ENCODE peak calls at places on chromosome 1, in nine cellular contexts. A, X, U, B, I, S, D, K and J are unnamed samples. For H3K36me3, the result is how much of the 10 kb centered on the place peaks cover.

GRCh38 chr1:216596298-216596947 is 126.8 kb downstream of the ESRRG start:
- DNase-seq in I (no peak), U (no peak), D (no peak), A (no peak), K (no peak), X (no peak), B (no peak), S (no peak), J (no peak)

GRCh38 chr1:47611992-47612391 is 174.1 kb downstream of the FOXD2 start:
- DNase-seq in I (no peak), K (no peak), D (no peak), B (no peak), U (no peak), S (no peak), A (no peak), X (no peak), J (no peak)

GRCh38 chr1:5379176-5379759 is 613.0 kb downstream of the NPHP4 start:
- DNase-seq in D (no peak), S (no peak), K (peak), U (no peak), I (no peak), A (no peak), X (no peak), B (no peak), J (no peak)

GRCh38 chr1:223136086-223136485 is 7.0 kb downstream of the TLR5 start:
- DNase-seq in U (no peak), B (no peak), X (no peak), D (no peak), I (no peak), K (peak), S (no peak), A (no peak), J (no peak)

GRCh38 chr1:81827942-81828341 is 27.2 kb downstream of the ADGRL2 start:
- DNase-seq in D (no peak), I (no peak), K (no peak), A (no peak), X (no peak), U (no peak), S (no peak), B (no peak), J (no peak)

GRCh38 chr1:230215529-230215928 is 148.5 kb downstream of the GALNT2 start:
- DNase-seq in K (no peak), A (no peak), S (no peak), U (no peak), X (no peak), B (no peak), I (no peak), D (no peak), J (no peak)

GRCh38 chr1:38578444-38578951 is 281.1 kb downstream of the RRAGC start:
- DNase-seq in B (peak), A (peak), X (no peak), S (peak), K (peak), U (no peak), D (no peak), I (no peak), J (no peak)

GRCh38 chr1:222817529-222817928 is 2.7 kb downstream of the DISP1 start:
- DNase-seq in B (peak), X (peak), S (peak), I (no peak), A (no peak), U (peak), D (peak), K (no peak), J (no peak)

GRCh38 chr1:64242895-64243756 is 39.7 kb downstream of the UBE2U start:
- DNase-seq in X (peak), S (peak), B (peak), D (peak), K (no peak), A (no peak), U (peak), I (no peak), J (no peak)

GRCh38 chr1:58391514-58391913 is 155.0 kb downstream of the OMA1 start:
- DNase-seq in S (no peak), X (no peak), B (no peak), K (no peak), U (no peak), A (no peak), D (no peak), I (no peak), J (no peak)

DNA sequence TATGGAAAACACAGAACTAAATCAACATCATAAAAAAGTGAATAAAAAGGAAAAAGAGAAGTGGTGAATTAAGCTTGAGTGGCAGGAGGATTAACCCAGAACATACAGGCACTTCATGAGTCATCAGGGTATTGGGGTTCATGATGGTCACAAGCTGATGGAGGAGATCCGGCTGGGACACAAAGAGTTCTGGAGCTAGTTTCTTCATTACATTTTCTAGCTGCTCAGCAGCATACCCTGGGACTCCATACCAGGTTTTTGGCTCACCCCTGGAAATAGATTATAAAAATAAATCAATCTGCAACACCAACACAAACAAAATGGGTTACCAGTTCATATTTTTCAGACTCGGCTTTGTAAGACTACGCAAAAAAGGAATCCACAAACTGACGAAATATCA is 42.5 kb upstream of the SYT2 start:
- DNase-seq in D (no peak), S (no peak), B (no peak), A (no peak), I (no peak), K (no peak), X (no peak), U (no peak), J (no peak)
- H3K36me3 ChIP-seq in D (under half), S (under half), B (under half), A (half or more), I (half or more), K (under half), X (half or more), U (half or more), J (half or more)

DNA sequence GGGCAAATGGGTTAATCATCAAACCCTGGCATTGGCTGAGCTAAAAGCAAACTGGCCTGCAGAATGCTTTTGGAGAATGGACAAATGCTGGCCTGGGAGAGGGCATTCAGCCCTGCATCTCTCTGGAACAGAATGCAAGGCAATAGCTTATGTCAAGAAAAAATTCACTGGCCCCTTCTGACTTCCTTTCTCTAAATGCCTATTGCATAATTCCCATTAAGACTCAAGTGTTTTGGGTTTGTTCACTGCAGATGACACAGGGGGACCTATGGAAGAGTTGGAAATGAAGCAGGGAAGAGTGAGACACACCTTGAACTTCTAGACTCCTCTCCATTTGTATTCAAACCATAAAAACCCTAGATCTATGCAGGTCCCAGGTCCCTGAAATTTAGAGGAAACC is 15.9 kb downstream of the PEA15 start:
- DNase-seq in D (no peak), B (no peak), X (no peak), I (no peak), K (no peak), U (no peak), A (no peak), S (no peak), J (no peak)
- H3K36me3 ChIP-seq in D (under half), B (under half), X (half or more), I (half or more), K (half or more), U (half or more), A (half or more), S (under half), J (half or more)

GRCh38 chr1:9730096-9730901 is 78.8 kb downstream of the PIK3CD start:
- DNase-seq in U (no peak), A (peak), S (no peak), I (peak), B (no peak), X (no peak), K (peak), D (no peak), J (no peak)

GRCh38 chr1:9733160-9733789 is 81.7 kb downstream of the PIK3CD start:
- DNase-seq in D (no peak), B (no peak), K (no peak), U (no peak), I (no peak), S (no peak), X (no peak), A (no peak), J (no peak)

GRCh38 chr1:9731051-9731537 is 79.6 kb downstream of the PIK3CD start:
- DNase-seq in K (no peak), X (no peak), B (no peak), S (no peak), I (no peak), U (no peak), A (no peak), D (no peak), J (no peak)

GRCh38 chr1:9732123-9732971 is 80.8 kb downstream of the PIK3CD start:
- DNase-seq in I (no peak), S (no peak), A (no peak), K (no peak), U (no peak), B (no peak), X (no peak), D (peak), J (no peak)

DNA sequence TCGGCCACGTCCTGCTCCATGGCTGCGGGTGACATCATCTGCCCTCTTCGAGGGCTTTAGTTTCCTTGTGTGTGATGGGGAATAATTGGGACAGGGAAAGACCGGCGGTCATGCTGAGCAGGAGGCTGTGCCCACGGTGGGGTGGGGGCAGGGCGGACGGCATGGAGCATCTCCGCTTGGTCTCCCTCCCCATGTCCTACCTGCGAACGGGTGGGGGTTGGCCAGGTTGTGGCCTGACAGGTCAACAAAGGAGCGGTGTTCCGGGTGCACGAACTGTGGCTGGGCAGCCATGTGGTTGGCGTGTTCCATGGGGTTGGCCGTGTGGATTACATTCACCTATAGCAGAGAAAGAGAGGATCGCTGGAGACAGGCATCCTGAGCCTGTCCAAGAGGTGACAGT is 80.0 kb downstream of the PIK3CD start:
- DNase-seq in S (peak), B (no peak), U (no peak), A (no peak), X (no peak), D (no peak), K (no peak), I (no peak), J (no peak)
- H3K36me3 ChIP-seq in S (under half), B (under half), U (under half), A (half or more), X (half or more), D (under half), K (half or more), I (half or more), J (half or more)

GRCh38 chr1:225406976-225407725 is 20.7 kb downstream of the LBR start:
- DNase-seq in D (no peak), I (no peak), A (no peak), S (no peak), X (no peak), B (no peak), U (no peak), K (no peak), J (no peak)
- H3K36me3 ChIP-seq in D (under half), I (half or more), A (half or more), S (under half), X (under half), B (under half), U (under half), K (half or more), J (under half)

DNA sequence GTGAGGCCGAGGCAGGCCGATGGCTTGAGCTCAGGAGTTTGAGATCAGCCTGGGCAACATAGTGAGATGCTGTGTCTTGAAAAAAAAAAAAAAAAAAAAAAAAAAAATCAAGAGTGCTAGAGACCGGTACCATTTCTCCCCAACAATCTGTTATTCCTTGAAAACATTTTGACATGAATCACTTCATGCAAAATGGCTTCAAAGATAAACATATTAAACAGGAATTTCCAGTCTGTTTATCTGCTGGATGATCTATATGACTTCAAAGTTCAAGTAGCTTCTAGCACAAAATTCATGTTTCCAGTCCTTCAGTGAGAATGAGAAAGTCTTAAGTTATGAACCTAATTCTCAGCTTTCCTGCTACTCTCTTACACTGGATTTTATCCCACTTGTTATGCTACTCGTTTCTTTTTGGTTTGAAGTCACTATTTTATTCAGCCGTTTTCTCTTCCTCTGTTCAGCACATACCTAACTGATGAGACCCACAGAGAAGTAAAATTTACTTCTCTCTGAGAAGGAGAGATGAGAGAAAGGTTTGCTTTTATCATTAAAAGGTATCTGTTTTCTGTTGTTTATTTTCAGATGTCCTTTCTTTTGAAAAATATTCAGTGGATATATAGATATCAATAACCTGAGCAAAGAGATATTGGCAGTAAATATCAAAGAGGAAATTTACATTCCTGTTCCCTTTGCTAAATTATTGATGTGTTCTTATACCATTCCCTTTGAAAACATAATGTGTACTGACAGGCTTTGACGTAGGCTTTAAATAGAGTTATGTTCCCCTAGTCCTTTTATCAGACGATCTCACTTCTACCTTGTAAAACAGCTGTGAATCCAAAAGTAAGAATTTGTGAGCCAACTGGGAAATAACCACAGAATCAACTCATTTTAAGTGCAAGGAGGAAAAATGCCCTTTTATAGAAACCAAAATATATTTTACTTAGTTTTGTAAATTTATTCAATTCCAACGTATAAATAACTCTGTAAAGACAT is 38.2 kb downstream of the CD46 start:
- DNase-seq in S (peak), B (peak), X (no peak), K (no peak), U (peak), A (no peak), I (no peak), D (peak), J (no peak)
- H3K36me3 ChIP-seq in S (under half), B (under half), X (under half), K (under half), U (under half), A (half or more), I (half or more), D (under half), J (under half)

GRCh38 chr1:247332901-247333361 is 1.3 kb upstream of the ZNF496 start:
- DNase-seq in X (peak), B (peak), I (no peak), K (peak), S (peak), A (peak), U (peak), D (peak), J (no peak)
- H3K36me3 ChIP-seq in X (under half), B (under half), I (under half), K (under half), S (under half), A (under half), U (under half), D (under half), J (under half)

GRCh38 chr1:32309960-32310359 is 18.1 kb downstream of the HDAC1 start:
- DNase-seq in I (no peak), X (no peak), K (no peak), S (no peak), U (no peak), A (no peak), B (no peak), D (no peak), J (no peak)

GRCh38 chr1:32303358-32303757 is 11.5 kb downstream of the HDAC1 start:
- DNase-seq in B (no peak), I (no peak), S (no peak), U (no peak), X (no peak), A (no peak), D (no peak), K (no peak), J (no peak)

GRCh38 chr1:32303997-32304622 is 12.2 kb downstream of the HDAC1 start:
- DNase-seq in I (no peak), B (peak), U (peak), K (no peak), S (no peak), A (no peak), D (no peak), X (no peak), J (no peak)

GRCh38 chr1:32305310-32305709 is 13.4 kb downstream of the HDAC1 start:
- DNase-seq in U (no peak), I (no peak), K (no peak), S (no peak), D (no peak), B (no peak), A (no peak), X (no peak), J (no peak)

DNA sequence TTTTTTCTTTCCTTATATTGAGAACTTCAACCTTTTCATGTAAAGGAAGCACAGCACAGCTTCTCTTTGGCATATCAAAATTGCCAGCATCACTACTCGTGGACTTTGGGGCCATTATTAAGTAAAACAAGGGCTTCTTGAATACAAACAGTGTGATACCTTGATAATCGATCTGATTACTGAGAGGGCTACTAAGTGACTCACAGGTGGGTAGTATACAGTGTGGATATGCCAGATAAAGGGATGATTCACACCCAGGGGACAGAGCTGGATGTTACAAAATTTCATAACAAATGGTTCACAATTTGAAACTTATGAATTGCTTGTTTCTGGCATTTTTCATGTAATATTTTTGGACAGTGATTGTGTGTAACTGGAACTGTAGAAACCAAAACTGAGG is 15.4 kb downstream of the HDAC1 start:
- DNase-seq in B (peak), A (no peak), U (peak), I (no peak), D (peak), X (peak), K (no peak), S (no peak), J (no peak)
- H3K36me3 ChIP-seq in B (under half), A (half or more), U (under half), I (under half), D (under half), X (under half), K (under half), S (under half), J (under half)

GRCh38 chr1:53048345-53048737 is 13.7 kb upstream of the PODN start:
- DNase-seq in S (no peak), A (no peak), X (no peak), I (no peak), D (no peak), B (peak), K (no peak), U (peak), J (no peak)

GRCh38 chr1:53047737-53048344 is 14.2 kb upstream of the PODN start:
- DNase-seq in I (no peak), K (no peak), B (peak), U (peak), D (peak), S (no peak), X (peak), A (no peak), J (no peak)

GRCh38 chr1:53048960-53049573 is 12.9 kb upstream of the PODN start:
- DNase-seq in K (no peak), B (no peak), I (peak), A (no peak), U (no peak), S (no peak), X (no peak), D (no peak), J (no peak)

GRCh38 chr1:53044926-53045325 is 17.1 kb upstream of the PODN start:
- DNase-seq in B (no peak), X (no peak), A (no peak), D (no peak), S (no peak), I (no peak), U (no peak), K (no peak), J (no peak)

GRCh38 chr1:53046930-53047329 is 15.1 kb upstream of the PODN start:
- DNase-seq in K (no peak), X (peak), U (peak), A (no peak), S (no peak), B (peak), I (peak), D (no peak), J (no peak)
- H3K36me3 ChIP-seq in K (under half), X (under half), U (under half), A (under half), S (under half), B (under half), I (half or more), D (under half), J (under half)

DNA sequence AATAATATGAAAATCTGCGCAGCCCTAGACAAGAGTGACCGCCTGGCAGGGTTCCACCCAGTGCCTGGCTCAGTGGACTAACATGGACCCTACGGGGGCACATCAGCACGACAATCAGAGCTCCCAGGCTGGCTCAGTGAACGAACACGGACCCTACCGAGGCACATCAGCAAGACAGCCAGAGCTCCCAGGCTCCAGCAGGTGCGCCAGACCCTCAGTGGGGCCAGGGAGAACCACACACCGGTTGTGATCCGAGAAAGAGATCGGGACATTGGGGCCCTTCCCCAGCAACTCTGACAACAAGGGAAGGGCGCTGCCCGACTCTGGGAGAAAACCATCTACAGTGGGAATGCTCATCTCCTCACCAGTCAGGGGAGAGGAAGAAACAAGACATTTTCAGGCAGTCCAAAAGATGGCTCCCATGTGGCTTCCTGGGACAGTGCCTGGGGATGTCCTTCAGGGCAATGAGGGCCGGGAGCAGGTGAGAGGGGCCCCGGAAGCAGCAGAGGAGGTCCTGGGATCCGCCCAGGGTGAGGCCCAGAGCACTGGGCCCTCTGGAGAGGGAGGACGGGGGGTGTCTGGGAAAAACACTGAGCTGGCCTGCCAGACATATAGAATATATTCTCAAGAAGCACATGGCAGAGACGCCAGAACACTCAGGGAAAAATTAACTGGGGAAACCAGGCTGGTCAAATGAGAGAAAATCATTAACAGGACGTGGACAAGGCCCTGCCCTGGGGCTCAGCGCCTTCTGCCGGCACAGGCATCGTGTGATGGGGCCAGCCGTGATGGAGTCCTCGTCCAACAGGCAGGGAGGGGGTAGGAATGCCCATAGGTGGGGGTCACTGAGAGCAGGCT is 4.8 kb downstream of the ARHGEF16 start:
- DNase-seq in X (no peak), K (no peak), U (no peak), I (no peak), A (no peak), D (no peak), S (no peak), B (no peak), J (no peak)
- H3K36me3 ChIP-seq in X (under half), K (under half), U (under half), I (under half), A (under half), D (under half), S (under half), B (under half), J (under half)